ENCODE peak calls at places on chromosomes 5 and 9, in six cellular contexts. G, L, M, C, Z and J are unnamed samples.

GRCh38 chr5:146399446-146399845 is 47.7 kb upstream of the TCERG1 start:
- DNase-seq in G (no peak), L (no peak), M (no peak), C (no peak), Z (no peak), J (no peak)

GRCh38 chr9:34513567-34514214 is 9.1 kb downstream of the ENHO start:
- DNase-seq in G (peak; percentile 84), L (peak; percentile 54), M (no peak), C (peak; percentile 40), Z (peak; percentile 19), J (no peak)

GRCh38 chr5:177301503-177302165 is 1.9 kb downstream of the RAB24 start:
- DNase-seq in G (no peak), L (peak; percentile 61), M (no peak), C (peak; percentile 30), Z (no peak), J (peak; percentile 76)

GRCh38 chr9:129012893-129013448 is 15.2 kb downstream of the SH3GLB2 start:
- DNase-seq in G (peak; percentile 49), L (no peak), M (no peak), C (no peak), Z (no peak), J (no peak)

GRCh38 chr5:56909294-56910122 is at the start of gene SETD9:
- DNase-seq in G (peak; percentile 96), L (peak; percentile 99), M (peak; percentile 81), C (peak; percentile 95), Z (peak; percentile 87), J (peak; percentile 98)

GRCh38 chr5:131148835-131149234 is 16.2 kb downstream of the HINT1 start:
- DNase-seq in G (no peak), L (no peak), M (no peak), C (no peak), Z (no peak), J (no peak)

GRCh38 chr5:125668904-125669303 is 754.3 kb upstream of the GRAMD2B start:
- DNase-seq in G (peak; percentile 18), L (no peak), M (no peak), C (no peak), Z (no peak), J (peak; percentile 39)

GRCh38 chr5:5533927-5534326 is 111.5 kb downstream of the ICE1 start:
- DNase-seq in G (no peak), L (no peak), M (no peak), C (no peak), Z (no peak), J (no peak)

GRCh38 chr5:112312295-112312694 is 106.8 kb downstream of the EPB41L4A start:
- DNase-seq in G (no peak), L (no peak), M (no peak), C (no peak), Z (no peak), J (no peak)

GRCh38 chr5:26470439-26470838 is 567.9 kb downstream of the CDH9 start:
- DNase-seq in G (no peak), L (no peak), M (no peak), C (no peak), Z (no peak), J (no peak)

GRCh38 chr9:99868845-99869244 is 37.6 kb upstream of the STX17 start:
- DNase-seq in G (no peak), L (no peak), M (no peak), C (peak; percentile 26), Z (no peak), J (no peak)

GRCh38 chr9:26463841-26464240 is 428.8 kb downstream of the CAAP1 start:
- DNase-seq in G (no peak), L (no peak), M (no peak), C (no peak), Z (no peak), J (no peak)

GRCh38 chr5:3323144-3323543 is 272.5 kb upstream of the IRX1 start:
- DNase-seq in G (no peak), L (peak; percentile 1), M (no peak), C (no peak), Z (no peak), J (no peak)

GRCh38 chr5:157944077-157944633 is 85.2 kb upstream of the CLINT1 start:
- DNase-seq in G (no peak), L (no peak), M (no peak), C (no peak), Z (no peak), J (no peak)

GRCh38 chr9:134871941-134872340 is 8.7 kb upstream of the FCN2 start:
- DNase-seq in G (no peak), L (no peak), M (no peak), C (no peak), Z (no peak), J (no peak)

GRCh38 chr9:135243201-135244190 is 156.0 kb downstream of the OLFM1 start:
- DNase-seq in G (no peak), L (no peak), M (peak; percentile 9), C (no peak), Z (no peak), J (no peak)

GRCh38 chr9:6354072-6354686 is 26.0 kb downstream of the TPD52L3 start:
- DNase-seq in G (peak; percentile 72), L (no peak), M (no peak), C (peak; percentile 80), Z (peak; percentile 31), J (peak; percentile 51)

GRCh38 chr9:22033012-22033630 is 24.0 kb upstream of the CDKN2B start:
- DNase-seq in G (no peak), L (no peak), M (no peak), C (no peak), Z (no peak), J (no peak)

GRCh38 chr5:119059740-119060255 is 11.1 kb upstream of the DMXL1 start:
- DNase-seq in G (no peak), L (no peak), M (no peak), C (no peak), Z (no peak), J (no peak)

GRCh38 chr9:135215571-135216161 is 128.2 kb downstream of the OLFM1 start:
- DNase-seq in G (no peak), L (no peak), M (no peak), C (no peak), Z (no peak), J (no peak)

GRCh38 chr5:140112685-140113179 is 1.2 kb upstream of the PURA start:
- DNase-seq in G (no peak), L (no peak), M (no peak), C (no peak), Z (no peak), J (no peak)

GRCh38 chr9:38713426-38713825 is 6.5 kb downstream of the FAM240B start:
- DNase-seq in G (no peak), L (no peak), M (no peak), C (peak; percentile 96), Z (peak; percentile 78), J (no peak)

GRCh38 chr5:175653763-175654162 is 4.1 kb upstream of the HRH2 start:
- DNase-seq in G (no peak), L (peak; percentile 17), M (no peak), C (no peak), Z (no peak), J (no peak)

GRCh38 chr5:131224387-131225191 is 39.3 kb upstream of the CDC42SE2 start:
- DNase-seq in G (no peak), L (peak; percentile 68), M (no peak), C (no peak), Z (no peak), J (peak; percentile 72)

GRCh38 chr9:126591083-126591482 is 22.6 kb upstream of the LMX1B start:
- DNase-seq in G (no peak), L (no peak), M (no peak), C (peak; percentile 32), Z (no peak), J (no peak)

GRCh38 chr5:142280066-142281011 is 44.5 kb downstream of the SPRY4 start:
- DNase-seq in G (peak; percentile 82), L (peak; percentile 95), M (no peak), C (peak; percentile 78), Z (peak; percentile 35), J (no peak)

GRCh38 chr9:93235278-93235960 is 51.5 kb downstream of the WNK2 start:
- DNase-seq in G (no peak), L (no peak), M (no peak), C (no peak), Z (no peak), J (no peak)

GRCh38 chr5:131538177-131538593 is 96.8 kb downstream of the RAPGEF6 start:
- DNase-seq in G (no peak), L (no peak), M (no peak), C (peak; percentile 86), Z (peak; percentile 39), J (no peak)

GRCh38 chr9:137759117-137759516 is 118.5 kb upstream of the CACNA1B start:
- DNase-seq in G (no peak), L (no peak), M (no peak), C (no peak), Z (no peak), J (no peak)

GRCh38 chr5:2087980-2088379 is 205.3 kb upstream of the IRX4 start:
- DNase-seq in G (no peak), L (no peak), M (no peak), C (no peak), Z (no peak), J (no peak)

GRCh38 chr5:156481741-156482140 is 154.8 kb downstream of the SGCD start:
- DNase-seq in G (no peak), L (no peak), M (no peak), C (peak; percentile 18), Z (peak; percentile 67), J (no peak)

GRCh38 chr9:130570200-130570599 is 9.2 kb upstream of the FUBP3 start:
- DNase-seq in G (no peak), L (no peak), M (no peak), C (peak; percentile 46), Z (no peak), J (no peak)

GRCh38 chr5:68435611-68436010 is 220.1 kb downstream of the PIK3R1 start:
- DNase-seq in G (no peak), L (no peak), M (no peak), C (no peak), Z (no peak), J (peak; percentile 27)

GRCh38 chr5:133664422-133664821 is 52.1 kb upstream of the FSTL4 start:
- DNase-seq in G (no peak), L (no peak), M (no peak), C (peak; percentile 59), Z (peak; percentile 49), J (no peak)

GRCh38 chr5:171311698-171312083 is 2.6 kb downstream of the TLX3 start:
- DNase-seq in G (peak; percentile 80), L (no peak), M (no peak), C (no peak), Z (no peak), J (no peak)
- H3K4me3 ChIP-seq in G (no peak overlapping the region), L (peak overlapping the region; percentile 21), M (no peak overlapping the region), C (no peak overlapping the region), Z (no peak overlapping the region), J (peak overlapping the region; percentile 2)

GRCh38 chr9:136588663-136589464 is 43.0 kb upstream of the NOTCH1 start:
- DNase-seq in G (peak; percentile 81), L (no peak), M (no peak), C (no peak), Z (no peak), J (no peak)
- H3K4me3 ChIP-seq in G (no peak overlapping the region), L (no peak overlapping the region), M (peak overlapping the region; percentile 58), C (no peak overlapping the region), Z (no peak overlapping the region), J (no peak overlapping the region)

DNA sequence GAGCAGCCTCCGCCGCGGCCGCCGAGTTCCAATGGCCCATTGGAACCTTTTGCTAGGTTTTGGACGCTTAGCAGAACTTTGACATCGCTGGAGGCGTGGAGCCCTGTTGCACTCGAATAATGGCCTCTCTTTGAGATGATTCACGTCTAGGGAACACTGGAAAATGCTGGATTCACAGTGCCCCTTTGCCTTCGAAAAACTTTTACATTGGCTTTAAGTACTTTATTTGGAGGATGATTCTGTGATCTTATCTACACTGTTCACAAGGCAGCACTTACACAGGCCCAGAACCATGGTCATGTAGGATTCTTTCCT is 536 bp upstream of the PPIC start:
- DNase-seq in G (no peak), L (no peak), M (no peak), C (no peak), Z (no peak), J (no peak)
- H3K4me3 ChIP-seq in G (peak overlapping the region; percentile 82), L (peak overlapping the region; percentile 86), M (no peak overlapping the region), C (peak overlapping the region; percentile 75), Z (peak overlapping the region; percentile 84), J (peak overlapping the region; percentile 48)

GRCh38 chr5:98774192-98775046 is 956 bp downstream of the RGMB start:
- DNase-seq in G (peak; percentile 72), L (peak; percentile 80), M (peak; percentile 53), C (peak; percentile 50), Z (peak; percentile 49), J (peak; percentile 74)
- H3K4me3 ChIP-seq in G (peak overlapping the region; percentile 78), L (peak overlapping the region; percentile 65), M (peak overlapping the region; percentile 70), C (peak overlapping the region; percentile 92), Z (peak overlapping the region; percentile 83), J (peak overlapping the region; percentile 99)